ENCODE peak calls at places on chromosomes 7 and 10, in nine cellular contexts. T, L, B, F, Z, M, D, E and R are unnamed samples.

GRCh38 chr7:73741600-73741999 is 3.0 kb upstream of the ABHD11 start:
- DNase-seq in E (no peak), T (no peak), F (no peak), Z (peak), L (no peak), D (no peak), B (no peak), M (no peak), R (no peak)

GRCh38 chr10:77524300-77524711 is 113.3 kb downstream of the KCNMA1 start:
- DNase-seq in T (no peak), M (no peak), L (no peak), B (no peak), E (no peak), D (no peak), Z (no peak), F (no peak), R (no peak)

GRCh38 chr10:62636825-62637248 is 167.7 kb upstream of the ADO start:
- DNase-seq in F (no peak), Z (no peak), D (no peak), L (no peak), E (no peak), B (no peak), T (no peak), M (no peak), R (no peak)

GRCh38 chr7:80287400-80288174 is 153.0 kb downstream of the GNAI1 start:
- DNase-seq in F (no peak), D (no peak), E (no peak), L (peak), Z (no peak), M (no peak), T (no peak), B (no peak), R (no peak)

GRCh38 chr10:17454181-17454800 is at the start of gene ST8SIA6:
- DNase-seq in B (peak), M (peak), E (no peak), Z (peak), F (no peak), L (no peak), D (no peak), T (no peak), R (peak)

GRCh38 chr10:77763453-77764430 is 126.1 kb upstream of the KCNMA1 start:
- DNase-seq in L (no peak), B (no peak), D (no peak), F (no peak), M (no peak), T (no peak), Z (no peak), E (no peak), R (no peak)

GRCh38 chr10:98534046-98534445 is 87.3 kb upstream of the HPS1 start:
- DNase-seq in B (no peak), L (no peak), D (no peak), Z (no peak), T (no peak), F (no peak), M (no peak), E (no peak), R (no peak)

GRCh38 chr10:12533151-12533550 is 183.8 kb downstream of the CAMK1D start:
- DNase-seq in D (no peak), Z (no peak), F (no peak), T (no peak), B (no peak), M (no peak), L (no peak), E (no peak), R (no peak)

GRCh38 chr7:154519229-154519628 is 467.0 kb downstream of the DPP6 start:
- DNase-seq in L (no peak), D (no peak), T (no peak), E (no peak), F (no peak), B (no peak), Z (no peak), M (no peak), R (no peak)

GRCh38 chr10:114709966-114710365 is 51.9 kb upstream of the ABLIM1 start:
- DNase-seq in Z (no peak), E (no peak), T (no peak), B (no peak), F (no peak), M (no peak), D (no peak), L (no peak), R (no peak)

GRCh38 chr10:46022978-46023702 is 7.3 kb downstream of the NCOA4 start:
- DNase-seq in F (peak), E (no peak), T (peak), D (peak), Z (peak), M (peak), L (peak), B (peak), R (peak)

GRCh38 chr10:107616463-107617131 is 452.1 kb upstream of the SORCS1 start:
- DNase-seq in L (no peak), E (no peak), M (no peak), Z (no peak), D (no peak), B (no peak), T (no peak), F (no peak), R (no peak)

GRCh38 chr7:46811529-46811928 is 770.4 kb downstream of the TNS3 start:
- DNase-seq in Z (no peak), L (peak), T (no peak), F (no peak), E (no peak), M (no peak), B (no peak), D (peak), R (peak)

GRCh38 chr7:70474639-70475234 is 657.2 kb upstream of the GALNT17 start:
- DNase-seq in B (no peak), M (no peak), Z (peak), T (no peak), D (no peak), L (no peak), E (no peak), F (no peak), R (no peak)

GRCh38 chr7:20152511-20152910 is 64.7 kb downstream of the MACC1 start:
- DNase-seq in T (no peak), M (no peak), E (no peak), L (no peak), Z (no peak), F (no peak), B (no peak), D (no peak), R (no peak)

GRCh38 chr7:99109108-99110051 is 34.5 kb downstream of the SMURF1 start:
- DNase-seq in M (no peak), E (no peak), B (no peak), L (no peak), F (no peak), D (no peak), Z (no peak), T (no peak), R (no peak)

GRCh38 chr10:73840056-73840402 is 28.6 kb upstream of the NDST2 start:
- DNase-seq in E (no peak), D (no peak), T (no peak), F (no peak), M (no peak), L (no peak), B (no peak), Z (no peak), R (no peak)

GRCh38 chr7:72540106-72540611 is 128.0 kb upstream of the CALN1 start:
- DNase-seq in E (no peak), L (no peak), M (no peak), D (no peak), T (no peak), F (no peak), Z (no peak), B (no peak), R (no peak)

GRCh38 chr7:42606217-42606905 is 305.5 kb downstream of the C7orf25 start:
- DNase-seq in M (no peak), F (no peak), D (no peak), B (no peak), Z (no peak), L (no peak), E (no peak), T (no peak), R (no peak)

GRCh38 chr7:149716932-149717307 is 56.5 kb downstream of the ZNF467 start:
- DNase-seq in B (no peak), F (no peak), D (no peak), M (no peak), T (no peak), Z (no peak), L (no peak), E (no peak), R (peak)

GRCh38 chr7:142438235-142438922 is 180.5 kb upstream of the PRSS58 start:
- DNase-seq in F (no peak), B (no peak), D (no peak), Z (peak), M (peak), L (no peak), T (peak), E (no peak), R (peak)

GRCh38 chr10:8405551-8405950 is 351.1 kb downstream of the GATA3 start:
- DNase-seq in Z (no peak), E (no peak), T (no peak), B (no peak), L (no peak), D (no peak), F (no peak), M (no peak), R (no peak)

GRCh38 chr7:48180981-48181380 is 9.7 kb downstream of the ABCA13 start:
- DNase-seq in F (no peak), D (no peak), B (no peak), L (no peak), Z (no peak), E (no peak), T (no peak), M (no peak), R (no peak)

GRCh38 chr7:157519798-157520244 is 183.0 kb downstream of the DNAJB6 start:
- DNase-seq in D (no peak), B (no peak), T (no peak), E (no peak), M (no peak), F (no peak), Z (peak), L (no peak), R (peak)

GRCh38 chr7:8481096-8481495 is 47.7 kb downstream of the NXPH1 start:
- DNase-seq in L (no peak), B (no peak), Z (no peak), E (no peak), D (no peak), F (no peak), M (no peak), T (no peak), R (no peak)

GRCh38 chr7:115349635-115350034 is 427.7 kb downstream of the MDFIC start:
- DNase-seq in L (no peak), M (no peak), B (no peak), D (no peak), Z (no peak), F (no peak), E (no peak), T (no peak), R (no peak)

GRCh38 chr10:43816351-43817321 is 168.0 kb upstream of the ZNF32 start:
- DNase-seq in D (peak), M (no peak), E (no peak), L (peak), Z (no peak), F (peak), B (no peak), T (no peak), R (no peak)

GRCh38 chr10:119006451-119007210 is 22.9 kb upstream of the NANOS1 start:
- DNase-seq in L (peak), F (no peak), B (peak), Z (peak), E (no peak), T (no peak), D (peak), M (no peak), R (no peak)

GRCh38 chr7:91953618-91954017 is 13.0 kb downstream of the AKAP9 start:
- DNase-seq in E (no peak), Z (no peak), D (no peak), B (no peak), L (no peak), F (no peak), M (peak), T (no peak), R (no peak)

GRCh38 chr7:97179454-97180104 is 62.1 kb downstream of the SDHAF3 start:
- DNase-seq in D (peak), B (peak), L (no peak), E (no peak), Z (peak), F (peak), M (peak), T (peak), R (peak)

GRCh38 chr10:3960496-3960895 is 175.5 kb upstream of the KLF6 start:
- DNase-seq in T (no peak), L (no peak), B (no peak), Z (no peak), D (no peak), M (no peak), F (no peak), E (no peak), R (no peak)

GRCh38 chr7:77765906-77766800 is 32.1 kb downstream of the TMEM60 start:
- DNase-seq in F (no peak), D (no peak), Z (no peak), B (no peak), E (no peak), T (no peak), M (no peak), L (no peak), R (no peak)

GRCh38 chr10:87594864-87595263 is 64.8 kb upstream of the PAPSS2 start:
- DNase-seq in M (no peak), D (no peak), E (no peak), Z (no peak), B (no peak), F (no peak), L (no peak), T (no peak), R (peak)

GRCh38 chr10:132200344-132201110 is 13.8 kb downstream of the DPYSL4 start:
- DNase-seq in Z (no peak), T (no peak), E (no peak), M (no peak), D (no peak), B (no peak), F (no peak), L (no peak), R (no peak)
- H3K27ac ChIP-seq in Z (no peak), T (no peak), E (no peak), M (no peak), D (no peak), B (no peak), F (no peak), L (no peak), R (no peak)

GRCh38 chr10:31697271-31698168 is 231.1 kb downstream of the ARHGAP12 start:
- DNase-seq in L (peak), M (no peak), B (peak), Z (peak), E (no peak), D (peak), F (no peak), T (no peak), R (peak)
- TF ChIP-seq POLR2A in L (no peak), M (no peak), B (no peak), Z (peak), E (no peak), D (peak), F (no peak), T (no peak), R (no peak)

GRCh38 chr10:6671976-6672375 is 91.9 kb upstream of the PRKCQ start:
- DNase-seq in B (no peak), L (no peak), F (no peak), E (no peak), T (no peak), D (no peak), M (no peak), Z (no peak), R (no peak)
- H3K27ac ChIP-seq in B (no peak), L (no peak), F (no peak), E (no peak), T (no peak), D (no peak), M (no peak), Z (no peak), R (no peak)

GRCh38 chr10:80408198-80409085 is at the start of gene PRXL2A:
- DNase-seq in Z (peak), M (peak), D (peak), L (peak), B (peak), E (no peak), T (no peak), F (no peak), R (peak)
- TF ChIP-seq POLR2A in Z (peak), M (no peak), D (peak), L (peak), B (peak), E (peak), T (peak), F (peak), R (peak)